ENCODE peak calls at places on chromosomes 12 and 14, in five cellular contexts. E, D, Q, M and N are unnamed samples.

GRCh38 chr12:57845478-57846284 is 848 bp downstream of the CTDSP2 start:
- DNase-seq in E (peak), D (peak), Q (peak), M (peak), N (peak)

GRCh38 chr12:103882861-103883596 is 42.0 kb upstream of the NT5DC3 start:
- DNase-seq in E (no peak), D (no peak), Q (no peak), M (no peak), N (no peak)

GRCh38 chr14:80973918-80974317 is 18.5 kb downstream of the TSHR start:
- DNase-seq in E (no peak), D (no peak), Q (no peak), M (no peak), N (no peak)

GRCh38 chr12:52566847-52567291 is 6.8 kb downstream of the KRT74 start:
- DNase-seq in E (no peak), D (no peak), Q (no peak), M (no peak), N (no peak)

GRCh38 chr12:117204146-117204545 is 13.9 kb upstream of the FBXO21 start:
- DNase-seq in E (no peak), D (no peak), Q (no peak), M (no peak), N (no peak)

GRCh38 chr12:4032906-4033628 is 159.9 kb upstream of the PARP11 start:
- DNase-seq in E (peak), D (no peak), Q (no peak), M (no peak), N (no peak)

GRCh38 chr14:89276424-89276975 is 140.5 kb downstream of the FOXN3 start:
- DNase-seq in E (no peak), D (peak), Q (peak), M (no peak), N (peak)

GRCh38 chr14:23481362-23481970 is 12.0 kb downstream of the NGDN start:
- DNase-seq in E (no peak), D (no peak), Q (no peak), M (no peak), N (no peak)

GRCh38 chr12:32211769-32212156 is 105.1 kb downstream of the BICD1 start:
- DNase-seq in E (no peak), D (no peak), Q (no peak), M (no peak), N (no peak)

GRCh38 chr12:51851408-51852097 is 3.0 kb upstream of the FIGNL2 start:
- DNase-seq in E (no peak), D (no peak), Q (no peak), M (no peak), N (no peak)

GRCh38 chr14:90409209-90409730 is 12.4 kb downstream of the CALM1 start:
- DNase-seq in E (peak), D (no peak), Q (no peak), M (peak), N (no peak)

GRCh38 chr12:66160704-66161103 is 9.1 kb downstream of the TMBIM4 start:
- DNase-seq in E (no peak), D (no peak), Q (no peak), M (no peak), N (no peak)

GRCh38 chr12:41264281-41264680 is 76.2 kb downstream of the PDZRN4 start:
- DNase-seq in E (no peak), D (no peak), Q (no peak), M (no peak), N (no peak)

GRCh38 chr12:58367041-58367440 is 425.7 kb downstream of the ATP23 start:
- DNase-seq in E (no peak), D (no peak), Q (no peak), M (no peak), N (no peak)

GRCh38 chr12:119822046-119822445 is 55.1 kb downstream of the CIT start:
- DNase-seq in E (no peak), D (no peak), Q (no peak), M (no peak), N (no peak)

GRCh38 chr12:107057071-107057834 is 36.1 kb downstream of the CRY1 start:
- DNase-seq in E (no peak), D (no peak), Q (no peak), M (peak), N (no peak)

GRCh38 chr12:76024942-76025600 is 6.5 kb downstream of the PHLDA1 start:
- DNase-seq in E (no peak), D (no peak), Q (no peak), M (peak), N (no peak)

GRCh38 chr12:42421844-42422779 is 96.1 kb downstream of the PPHLN1 start:
- DNase-seq in E (no peak), D (no peak), Q (no peak), M (no peak), N (no peak)

GRCh38 chr12:12024958-12025682 is 45.6 kb upstream of the BCL2L14 start:
- DNase-seq in E (no peak), D (peak), Q (peak), M (no peak), N (peak)

GRCh38 chr12:3598896-3599295 is 107.9 kb downstream of the PRMT8 start:
- DNase-seq in E (no peak), D (no peak), Q (no peak), M (no peak), N (no peak)

GRCh38 chr12:65449400-65449799 is 170.9 kb downstream of the MSRB3 start:
- DNase-seq in E (no peak), D (no peak), Q (no peak), M (no peak), N (no peak)

GRCh38 chr12:20212658-20213387 is 155.5 kb upstream of the PDE3A start:
- DNase-seq in E (peak), D (no peak), Q (no peak), M (peak), N (no peak)

GRCh38 chr12:122992386-122992785 is 11.9 kb downstream of the ARL6IP4 start:
- DNase-seq in E (no peak), D (no peak), Q (no peak), M (no peak), N (no peak)

GRCh38 chr14:105273062-105273461 is 24.7 kb downstream of the BTBD6 start:
- DNase-seq in E (no peak), D (no peak), Q (no peak), M (no peak), N (no peak)

GRCh38 chr12:6093764-6094163 is 30.7 kb downstream of the VWF start:
- DNase-seq in E (peak), D (no peak), Q (no peak), M (no peak), N (no peak)

GRCh38 chr12:93790472-93791152 is 113.4 kb downstream of the CRADD start:
- DNase-seq in E (no peak), D (peak), Q (peak), M (peak), N (peak)

GRCh38 chr14:30138517-30138916 is 210.9 kb upstream of the PRKD1 start:
- DNase-seq in E (no peak), D (no peak), Q (no peak), M (no peak), N (no peak)

GRCh38 chr12:131025939-131026702 is 72.4 kb downstream of the ADGRD1 start:
- DNase-seq in E (no peak), D (no peak), Q (no peak), M (no peak), N (no peak)

GRCh38 chr14:106518054-106518943 is 991.9 kb downstream of the TMEM121 start:
- DNase-seq in E (peak), D (peak), Q (peak), M (no peak), N (peak)

GRCh38 chr12:29944269-29945000 is 160.7 kb upstream of the TMTC1 start:
- DNase-seq in E (no peak), D (no peak), Q (no peak), M (no peak), N (no peak)

GRCh38 chr12:48923117-48923516 is 2.2 kb downstream of the FKBP11 start:
- DNase-seq in E (no peak), D (no peak), Q (no peak), M (no peak), N (no peak)

GRCh38 chr14:69913686-69914085 is 34.5 kb downstream of the SMOC1 start:
- DNase-seq in E (no peak), D (no peak), Q (no peak), M (no peak), N (no peak)

GRCh38 chr14:99899578-99900178 is 106.5 kb downstream of the EML1 start:
- DNase-seq in E (no peak), D (no peak), Q (no peak), M (no peak), N (no peak)

GRCh38 chr12:64549108-64549507 is 61.2 kb upstream of the RASSF3 start:
- DNase-seq in E (no peak), D (no peak), Q (no peak), M (no peak), N (no peak)

GRCh38 chr14:61188936-61189808 is 92.0 kb downstream of the TMEM30B start:
- DNase-seq in E (peak), D (peak), Q (peak), M (peak), N (no peak)

GRCh38 chr12:112792306-112792705 is 758 bp downstream of the RPH3A start:
- DNase-seq in E (no peak), D (no peak), Q (no peak), M (no peak), N (no peak)

GRCh38 chr12:63905523-63905922 is 61.0 kb downstream of the SRGAP1 start:
- DNase-seq in E (no peak), D (no peak), Q (no peak), M (no peak), N (no peak)

GRCh38 chr12:57549909-57550627 is at the start of gene KIF5A:
- DNase-seq in E (no peak), D (peak), Q (peak), M (peak), N (peak)